ENCODE peak calls at places on chromosomes 12 and 14, in nine cellular contexts. G is AG10803, C is pancreas, N is heart right ventricle, B is neuronal stem cell, E is GM06990, Z is body of pancreas, S is colonic mucosa, U is astrocyte of the cerebellum. H is an unnamed sample.

GRCh38 chr12:23938422-23938821 is 11.0 kb downstream of the SOX5 start:
- DNase-seq in E (no peak), N (no peak), S (no peak), Z (no peak), G (no peak), B (no peak), U (no peak), C (no peak), H (no peak)

GRCh38 chr12:123492290-123492689 is 34.4 kb downstream of the SNRNP35 start:
- DNase-seq in N (no peak), U (no peak), C (no peak), G (no peak), B (no peak), S (no peak), E (no peak), Z (no peak), H (no peak)

GRCh38 chr12:112904571-112904970 is 2.2 kb upstream of the OAS1 start:
- DNase-seq in S (peak; percentile 41), G (peak; percentile 36), C (no peak), Z (no peak), B (no peak), E (no peak), U (no peak), N (no peak), H (no peak)

GRCh38 chr14:59249029-59249428 is 60.6 kb downstream of the DAAM1 start:
- DNase-seq in N (no peak), U (no peak), Z (no peak), G (peak; percentile 67), E (no peak), B (no peak), C (no peak), S (no peak), H (no peak)

GRCh38 chr12:80432061-80432460 is 12.0 kb upstream of the PTPRQ start:
- DNase-seq in G (no peak), Z (no peak), S (no peak), E (no peak), C (no peak), U (no peak), B (no peak), N (no peak), H (no peak)

GRCh38 chr14:98237939-98238338 is 1034.1 kb downstream of the BCL11B start:
- DNase-seq in U (no peak), N (no peak), B (no peak), E (no peak), G (no peak), S (no peak), Z (no peak), C (no peak), H (no peak)

GRCh38 chr12:95143784-95144205 is 70.4 kb upstream of the NR2C1 start:
- DNase-seq in E (no peak), Z (no peak), S (no peak), B (no peak), G (peak; percentile 46), U (no peak), C (no peak), N (peak; percentile 38), H (no peak)

GRCh38 chr12:112325648-112326207 is 56.5 kb downstream of the HECTD4 start:
- DNase-seq in S (no peak), N (no peak), E (no peak), B (no peak), U (no peak), C (no peak), Z (no peak), G (no peak), H (no peak)

GRCh38 chr12:69642531-69642930 is 31.8 kb upstream of the LRRC10 start:
- DNase-seq in B (no peak), G (no peak), N (peak; percentile 52), C (no peak), U (no peak), E (no peak), S (no peak), Z (no peak), H (no peak)

GRCh38 chr12:125188912-125189881 is 124.0 kb downstream of the AACS start:
- DNase-seq in U (no peak), E (no peak), C (no peak), B (no peak), S (no peak), N (no peak), Z (no peak), G (no peak), H (no peak)

GRCh38 chr12:125187148-125187733 is 122.0 kb downstream of the AACS start:
- DNase-seq in U (no peak), E (no peak), G (no peak), C (no peak), Z (no peak), N (no peak), S (no peak), B (no peak), H (no peak)

GRCh38 chr12:125186471-125187147 is 121.4 kb downstream of the AACS start:
- DNase-seq in B (no peak), Z (no peak), S (no peak), G (no peak), N (no peak), U (no peak), E (no peak), C (no peak), H (no peak)

GRCh38 chr12:125185740-125186470 is 120.7 kb downstream of the AACS start:
- DNase-seq in U (peak; percentile 27), S (peak; percentile 86), E (peak; percentile 72), G (peak; percentile 63), Z (peak; percentile 70), C (peak; percentile 73), N (peak; percentile 62), B (peak; percentile 88), H (peak; percentile 34)

GRCh38 chr12:125187780-125188741 is 122.8 kb downstream of the AACS start:
- DNase-seq in S (no peak), E (no peak), C (no peak), Z (no peak), G (no peak), B (no peak), U (no peak), N (no peak), H (no peak)
- H3K4me3 ChIP-seq in S (no peak overlapping the region), E (no peak overlapping the region), C (no peak overlapping the region), Z (no peak overlapping the region), G (no peak overlapping the region), B (peak overlapping the region; percentile 92), U (peak overlapping the region; percentile 44), N (no peak overlapping the region), H (peak overlapping the region; percentile 61)

GRCh38 chr12:6450869-6451347 is 934 bp upstream of the TAPBPL start:
- DNase-seq in C (no peak), S (peak; percentile 59), E (no peak), U (no peak), G (no peak), N (no peak), B (no peak), Z (no peak), H (no peak)

GRCh38 chr12:6452908-6453630 is 1.2 kb downstream of the TAPBPL start:
- DNase-seq in G (no peak), E (no peak), B (no peak), Z (no peak), C (no peak), U (no peak), S (peak; percentile 78), N (peak; percentile 35), H (no peak)

GRCh38 chr12:6452245-6452731 is 446 bp downstream of the TAPBPL start:
- DNase-seq in E (no peak), C (peak; percentile 62), S (peak; percentile 84), U (no peak), Z (peak; percentile 54), B (no peak), G (no peak), N (peak; percentile 58), H (no peak)

GRCh38 chr12:6450091-6450868 is 1.6 kb upstream of the TAPBPL start:
- DNase-seq in N (no peak), Z (no peak), C (no peak), B (no peak), S (no peak), E (no peak), U (no peak), G (no peak), H (no peak)

DNA sequence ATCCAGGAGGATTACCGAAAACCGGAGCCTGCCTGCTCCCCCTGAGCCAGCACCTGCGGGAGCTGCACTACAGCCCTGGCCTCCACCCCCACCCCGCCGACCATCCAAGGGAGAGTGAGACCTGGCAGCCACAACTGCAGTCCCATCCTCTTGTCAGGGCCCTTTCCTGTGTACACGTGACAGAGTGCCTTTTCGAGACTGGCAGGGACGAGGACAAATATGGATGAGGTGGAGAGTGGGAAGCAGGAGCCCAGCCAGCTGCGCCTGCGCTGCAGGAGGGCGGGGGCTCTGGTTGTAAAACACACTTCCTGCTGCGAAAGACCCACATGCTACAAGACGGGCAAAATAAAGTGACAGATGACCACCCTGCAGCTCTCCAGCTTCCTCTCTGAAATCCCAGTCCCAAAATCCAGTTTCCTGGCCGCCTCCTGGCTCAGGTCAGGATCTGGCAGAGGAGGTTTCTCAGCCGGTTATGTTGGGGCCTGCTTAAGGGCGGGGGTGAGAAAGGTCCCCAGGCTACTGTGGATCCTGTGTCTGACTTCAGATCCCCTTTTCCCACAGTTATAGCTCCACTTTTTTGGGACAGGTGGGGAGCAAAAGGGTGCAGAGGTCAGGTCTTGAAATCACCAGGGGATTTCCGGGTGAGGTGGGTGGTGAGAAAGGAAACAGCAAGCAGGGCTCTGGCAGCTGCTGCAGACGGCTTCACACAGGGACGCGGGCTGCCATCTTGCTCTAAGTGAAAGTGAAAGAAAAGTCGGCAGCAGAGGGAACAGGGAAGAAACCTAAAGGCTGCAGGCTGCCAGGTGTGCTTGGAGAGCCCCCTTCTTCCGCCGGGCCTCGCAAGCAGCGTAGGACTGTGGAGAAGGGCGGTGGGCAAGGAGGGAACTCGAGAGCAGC is at the start of gene TAPBPL:
- DNase-seq in U (peak; percentile 52), G (peak; percentile 78), Z (peak; percentile 83), E (peak; percentile 76), B (no peak), C (peak; percentile 80), S (peak; percentile 91), N (peak; percentile 90), H (peak; percentile 43)
- H3K4me3 ChIP-seq in U (peak within 1 kb of the TSS; percentile 46), G (peak within 1 kb of the TSS; percentile 80), Z (peak within 1 kb of the TSS; percentile 49), E (peak within 1 kb of the TSS; percentile 74), B (peak within 1 kb of the TSS; percentile 44), C (peak within 1 kb of the TSS; percentile 70), S (peak within 1 kb of the TSS; percentile 56), N (peak within 1 kb of the TSS; percentile 85), H (peak within 1 kb of the TSS; percentile 62)

DNA sequence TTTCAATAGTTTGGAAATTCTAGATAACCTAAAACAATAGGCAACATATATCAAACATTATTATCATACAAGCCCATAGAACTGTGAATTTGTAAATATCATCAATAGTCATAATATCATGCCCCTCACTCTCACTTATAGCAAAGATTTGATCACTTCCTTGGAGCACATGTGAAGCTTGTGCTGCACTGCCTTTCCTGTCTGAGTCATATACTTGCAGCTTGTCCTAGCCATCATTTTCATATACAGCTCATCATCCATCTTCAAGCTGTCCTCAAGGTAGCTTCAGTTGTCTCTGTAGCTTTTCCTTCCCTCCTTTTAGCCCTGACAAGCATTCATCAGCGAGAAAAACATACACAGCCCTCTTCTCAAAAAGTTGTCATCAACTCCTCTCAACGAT is 746.5 kb upstream of the FOXG1 start:
- DNase-seq in N (no peak), C (no peak), S (no peak), G (no peak), Z (no peak), U (no peak), B (no peak), E (no peak), H (no peak)
- H3K4me3 ChIP-seq in N (no peak overlapping the region), C (no peak overlapping the region), S (no peak overlapping the region), G (no peak overlapping the region), Z (no peak overlapping the region), U (no peak overlapping the region), B (no peak overlapping the region), E (no peak overlapping the region), H (no peak overlapping the region)

DNA sequence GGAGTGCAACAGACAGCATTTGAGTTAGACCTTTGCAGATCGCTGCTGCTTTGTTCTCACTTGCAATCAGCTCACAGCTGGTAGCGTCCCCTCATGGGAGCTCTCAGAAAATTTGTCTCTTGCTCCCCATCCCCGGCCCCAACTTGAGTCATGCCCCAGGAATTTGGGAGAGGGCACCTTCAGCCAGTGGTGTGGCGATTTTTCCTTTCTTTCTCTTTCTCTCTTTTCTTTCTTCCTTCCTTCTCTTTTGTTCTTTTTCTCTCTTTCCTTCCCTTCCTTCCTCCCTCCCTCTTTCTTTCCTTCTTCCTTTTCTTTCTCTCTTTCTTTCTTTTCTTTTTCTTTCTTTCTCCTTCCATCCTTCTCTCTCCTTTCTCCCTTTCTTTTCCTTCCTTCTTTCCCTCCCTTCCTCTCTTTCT is 34.2 kb upstream of the MAP1LC3B2 start:
- DNase-seq in B (no peak), E (no peak), S (no peak), N (no peak), U (no peak), Z (no peak), G (peak; percentile 53), C (no peak), H (peak; percentile 29)
- H3K4me3 ChIP-seq in B (no peak overlapping the region), E (no peak overlapping the region), S (no peak overlapping the region), N (no peak overlapping the region), U (no peak overlapping the region), Z (no peak overlapping the region), G (no peak overlapping the region), C (no peak overlapping the region), H (peak overlapping the region; percentile 7)

H was measured in skeletal muscle cell.